ENCODE peak calls at places on chromosomes 6 and 20, in nine cellular contexts. H, S, O, A, R, N, P, M and Y are unnamed samples.

GRCh38 chr6:168116446-168116974 is 37.5 kb upstream of the FRMD1 start:
- DNase-seq in H (no peak), S (no peak), O (no peak), A (no peak), R (no peak), N (no peak), P (peak; percentile 4), M (peak; percentile 1), Y (peak; percentile 40)

GRCh38 chr6:18343741-18344140 is 43.4 kb upstream of the RNF144B start:
- DNase-seq in H (peak; percentile 91), S (no peak), O (no peak), A (no peak), R (no peak), N (peak; percentile 79), P (no peak), M (no peak), Y (no peak)

GRCh38 chr6:34218691-34219090 is 18.0 kb upstream of the HMGA1 start:
- DNase-seq in H (no peak), S (no peak), O (no peak), A (no peak), R (no peak), N (no peak), P (no peak), M (no peak), Y (no peak)

GRCh38 chr6:22699046-22699639 is 129.8 kb downstream of the HDGFL1 start:
- DNase-seq in H (peak; percentile 82), S (no peak), O (no peak), A (no peak), R (no peak), N (no peak), P (no peak), M (no peak), Y (no peak)

GRCh38 chr20:14832630-14833029 is 495.2 kb upstream of the FLRT3 start:
- DNase-seq in H (no peak), S (no peak), O (peak; percentile 70), A (peak; percentile 93), R (no peak), N (no peak), P (no peak), M (no peak), Y (no peak)

GRCh38 chr20:49620364-49621240 is 52.7 kb upstream of the PTGIS start:
- DNase-seq in H (no peak), S (no peak), O (peak; percentile 83), A (peak; percentile 97), R (no peak), N (no peak), P (no peak), M (no peak), Y (no peak)

GRCh38 chr6:98641929-98642328 is 192.4 kb upstream of the POU3F2 start:
- DNase-seq in H (no peak), S (no peak), O (no peak), A (no peak), R (no peak), N (peak; percentile 46), P (no peak), M (no peak), Y (no peak)

GRCh38 chr20:5187122-5187521 is 60.3 kb downstream of the CDS2 start:
- DNase-seq in H (no peak), S (no peak), O (no peak), A (no peak), R (no peak), N (no peak), P (no peak), M (no peak), Y (no peak)

GRCh38 chr6:74936886-74937285 is 269.0 kb downstream of the COL12A1 start:
- DNase-seq in H (peak; percentile 31), S (no peak), O (no peak), A (no peak), R (no peak), N (peak; percentile 7), P (no peak), M (no peak), Y (no peak)

GRCh38 chr6:4803343-4803744 is 27.1 kb downstream of the CDYL start:
- DNase-seq in H (no peak), S (no peak), O (no peak), A (no peak), R (no peak), N (no peak), P (no peak), M (no peak), Y (no peak)

GRCh38 chr6:125310994-125311649 is 9.4 kb upstream of the HDDC2 start:
- DNase-seq in H (peak; percentile 64), S (peak; percentile 30), O (no peak), A (peak; percentile 60), R (peak; percentile 10), N (peak; percentile 73), P (no peak), M (no peak), Y (no peak)

GRCh38 chr6:43978473-43979360 is 148.5 kb downstream of the MRPL14 start:
- DNase-seq in H (no peak), S (no peak), O (no peak), A (no peak), R (no peak), N (no peak), P (no peak), M (no peak), Y (peak; percentile 83)

GRCh38 chr6:147382945-147383554 is 125.4 kb upstream of the SAMD5 start:
- DNase-seq in H (peak; percentile 44), S (peak; percentile 5), O (no peak), A (no peak), R (no peak), N (peak; percentile 49), P (no peak), M (no peak), Y (no peak)

GRCh38 chr20:58911309-58911708 is 58.8 kb downstream of the GNAS start:
- DNase-seq in H (no peak), S (no peak), O (no peak), A (no peak), R (no peak), N (no peak), P (no peak), M (no peak), Y (no peak)

GRCh38 chr6:149045404-149045803 is 272.1 kb upstream of the TAB2 start:
- DNase-seq in H (no peak), S (no peak), O (no peak), A (peak; percentile 62), R (no peak), N (no peak), P (no peak), M (no peak), Y (no peak)
- TF ChIP-seq CTCF in H (no peak), S (no peak), O (peak; percentile 42), A (peak; percentile 27), R (no peak), N (no peak), P (no peak), M (no peak), Y (no peak)

GRCh38 chr6:10421508-10422281 is 6.8 kb upstream of the TFAP2A start:
- DNase-seq in H (no peak), S (no peak), O (no peak), A (no peak), R (no peak), N (no peak), P (no peak), M (no peak), Y (no peak)

GRCh38 chr6:10419749-10420545 is 5.1 kb upstream of the TFAP2A start:
- DNase-seq in H (no peak), S (no peak), O (no peak), A (peak; percentile 50), R (no peak), N (no peak), P (no peak), M (no peak), Y (no peak)

GRCh38 chr6:10422282-10423034 is 7.6 kb upstream of the TFAP2A start:
- DNase-seq in H (no peak), S (no peak), O (no peak), A (no peak), R (no peak), N (no peak), P (no peak), M (no peak), Y (no peak)

GRCh38 chr6:10418862-10419748 is 4.2 kb upstream of the TFAP2A start:
- DNase-seq in H (no peak), S (no peak), O (peak; percentile 82), A (peak; percentile 86), R (no peak), N (peak; percentile 60), P (no peak), M (no peak), Y (no peak)

DNA sequence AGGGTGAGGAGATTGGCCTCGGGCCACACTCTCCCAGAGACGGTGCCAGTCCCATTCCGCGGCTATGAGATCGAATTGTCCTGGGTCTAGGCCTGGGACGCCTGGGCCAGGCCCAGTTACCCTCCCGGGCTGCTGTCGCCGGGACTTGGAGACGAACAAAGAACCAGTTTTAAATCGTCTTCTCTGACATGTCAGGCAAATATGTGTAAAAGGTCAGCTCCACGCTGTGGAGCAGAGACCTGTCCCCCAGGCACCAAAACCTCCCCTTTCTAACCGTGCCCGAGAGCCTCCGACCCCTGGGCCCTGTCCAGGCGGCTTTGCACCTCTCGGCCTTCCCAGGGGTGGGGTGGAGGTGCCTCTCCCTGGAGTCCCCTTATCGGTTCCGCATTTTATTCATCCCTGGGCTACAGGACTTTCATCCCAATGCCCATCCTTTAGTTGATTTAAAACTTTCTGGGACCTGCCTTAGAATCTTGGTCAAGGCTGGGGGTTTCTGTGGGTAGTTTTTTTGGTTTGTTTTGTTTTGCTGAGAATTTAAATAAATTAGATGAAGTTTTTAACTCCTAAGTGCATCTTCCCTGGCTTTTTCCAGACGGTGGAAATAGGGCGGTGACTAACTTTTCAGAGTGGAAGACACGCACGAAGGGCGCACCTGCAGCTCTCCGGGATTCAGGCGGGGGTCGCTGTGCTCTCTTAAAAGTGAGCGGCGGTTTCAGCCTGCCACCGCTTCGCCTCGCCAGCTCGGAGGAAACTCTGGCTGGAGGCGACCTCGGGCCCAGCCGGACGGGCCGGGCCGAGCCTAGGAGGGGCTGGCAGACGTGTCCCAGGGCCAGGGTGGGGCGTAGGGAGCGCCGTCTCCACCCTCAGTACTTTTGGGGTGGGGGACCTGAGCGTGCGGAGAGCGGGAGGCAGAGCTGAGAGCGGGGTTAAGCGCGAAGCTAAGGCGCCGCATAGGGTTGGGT is 6.0 kb upstream of the TFAP2A start:
- DNase-seq in H (no peak), S (no peak), O (no peak), A (no peak), R (no peak), N (no peak), P (no peak), M (no peak), Y (no peak)
- TF ChIP-seq CTCF in H (no peak), S (no peak), O (no peak), A (peak; percentile 1), R (no peak), N (peak; percentile 13), P (no peak), M (no peak), Y (no peak)

GRCh38 chr6:41724638-41725501 is 10.5 kb downstream of the TFEB start:
- DNase-seq in H (no peak), S (no peak), O (no peak), A (no peak), R (no peak), N (no peak), P (no peak), M (no peak), Y (no peak)
- TF ChIP-seq CTCF in H (no peak), S (no peak), O (no peak), A (peak; percentile 22), R (no peak), N (no peak), P (no peak), M (no peak), Y (no peak)

DNA sequence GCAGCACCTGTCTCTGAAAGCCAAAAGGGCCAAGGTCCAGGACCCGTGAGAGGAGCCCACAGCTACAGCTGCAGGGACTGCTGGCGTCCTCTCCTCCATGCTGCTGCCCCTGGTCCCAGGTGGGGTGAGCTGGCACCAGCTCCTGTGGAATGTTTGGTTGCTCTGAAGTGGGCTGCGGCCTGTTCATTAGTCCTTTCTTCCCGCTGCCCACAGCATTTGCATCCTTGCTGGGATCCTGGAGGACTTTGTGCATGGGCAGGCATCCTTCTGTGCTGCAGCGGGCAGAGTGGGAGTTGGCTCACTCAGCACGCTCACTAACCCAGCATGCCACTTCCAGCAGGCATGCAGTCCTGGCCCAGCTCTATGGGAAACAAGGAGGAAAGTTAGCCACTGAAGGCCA is 76.4 kb downstream of the DHX35 start:
- DNase-seq in H (no peak), S (no peak), O (no peak), A (no peak), R (no peak), N (no peak), P (no peak), M (no peak), Y (no peak)
- TF ChIP-seq CTCF in H (no peak), S (no peak), O (no peak), A (no peak), R (no peak), N (no peak), P (no peak), M (no peak), Y (no peak)